ENCODE peak calls at places on chromosome 16, in five cellular contexts. One of them, this sample, is unnamed.
A peak's percentile ranks its signal among the peaks of the same experiment; 100 is the strongest.

GRCh38 chr16:18804540-18804939 is 3.2 kb upstream of the ARL6IP1 start:
- DNase-seq in left cardiac atrium: no peak
- DNase-seq in caudate nucleus: no peak
- DNase-seq in RKO: no peak
- DNase-seq in IMR-90: no peak
- DNase-seq in this sample: no peak

GRCh38 chr16:4768549-4769305 is 1.8 kb upstream of the ZNF500 start:
- DNase-seq in RKO: peak; percentile 96
- DNase-seq in IMR-90: peak; percentile 92
- DNase-seq in caudate nucleus: peak; percentile 92
- DNase-seq in left cardiac atrium: peak; percentile 97
- DNase-seq in this sample: peak; percentile 99

GRCh38 chr16:590165-590874 is 454 bp downstream of the RAB40C start:
- DNase-seq in RKO: no peak
- DNase-seq in caudate nucleus: no peak
- DNase-seq in left cardiac atrium: no peak
- DNase-seq in IMR-90: peak; percentile 47
- DNase-seq in this sample: peak; percentile 61

GRCh38 chr16:86171329-86171728 is 272.4 kb downstream of the IRF8 start:
- DNase-seq in caudate nucleus: no peak
- DNase-seq in left cardiac atrium: no peak
- DNase-seq in RKO: no peak
- DNase-seq in IMR-90: peak; percentile 99
- DNase-seq in this sample: no peak

GRCh38 chr16:12229759-12230594 is 253.4 kb downstream of the SNX29 start:
- DNase-seq in IMR-90: peak; percentile 71
- DNase-seq in left cardiac atrium: no peak
- DNase-seq in caudate nucleus: no peak
- DNase-seq in RKO: no peak
- DNase-seq in this sample: no peak

GRCh38 chr16:85389679-85390470 is 223.2 kb upstream of the GSE1 start:
- DNase-seq in caudate nucleus: no peak
- DNase-seq in IMR-90: no peak
- DNase-seq in RKO: no peak
- DNase-seq in left cardiac atrium: peak; percentile 29
- DNase-seq in this sample: peak; percentile 20

GRCh38 chr16:86734559-86735480 is 156.5 kb downstream of the FOXL1 start:
- DNase-seq in left cardiac atrium: no peak
- DNase-seq in RKO: no peak
- DNase-seq in caudate nucleus: no peak
- DNase-seq in IMR-90: no peak
- DNase-seq in this sample: no peak

GRCh38 chr16:31064882-31065461 is 9.1 kb downstream of the ZNF668 start:
- DNase-seq in RKO: peak; percentile 37
- DNase-seq in IMR-90: peak; percentile 97
- DNase-seq in left cardiac atrium: peak; percentile 70
- DNase-seq in caudate nucleus: no peak
- DNase-seq in this sample: peak; percentile 73

GRCh38 chr16:5615868-5616642 is 518.5 kb upstream of the EEF2KMT start:
- DNase-seq in IMR-90: no peak
- DNase-seq in RKO: peak; percentile 73
- DNase-seq in left cardiac atrium: peak; percentile 66
- DNase-seq in caudate nucleus: peak; percentile 14
- DNase-seq in this sample: peak; percentile 57

GRCh38 chr16:84795338-84796053 is 24.3 kb upstream of the CRISPLD2 start:
- DNase-seq in RKO: no peak
- DNase-seq in left cardiac atrium: peak; percentile 85
- DNase-seq in IMR-90: peak; percentile 100
- DNase-seq in caudate nucleus: no peak
- DNase-seq in this sample: peak; percentile 83

GRCh38 chr16:79505344-79505743 is 95.2 kb downstream of the MAF start:
- DNase-seq in left cardiac atrium: no peak
- DNase-seq in IMR-90: no peak
- DNase-seq in caudate nucleus: no peak
- DNase-seq in RKO: no peak
- DNase-seq in this sample: peak; percentile 56

GRCh38 chr16:89193576-89194293 is 6.6 kb downstream of the SLC22A31 start:
- DNase-seq in RKO: peak; percentile 25
- DNase-seq in caudate nucleus: no peak
- DNase-seq in left cardiac atrium: peak; percentile 33
- DNase-seq in IMR-90: no peak
- DNase-seq in this sample: no peak

GRCh38 chr16:53131050-53131362 is 76.2 kb downstream of the CHD9 start:
- DNase-seq in IMR-90: no peak
- DNase-seq in RKO: peak; percentile 23
- DNase-seq in left cardiac atrium: no peak
- DNase-seq in caudate nucleus: no peak
- DNase-seq in this sample: no peak

GRCh38 chr16:13995194-13995593 is 75.2 kb downstream of the ERCC4 start:
- DNase-seq in left cardiac atrium: no peak
- DNase-seq in caudate nucleus: no peak
- DNase-seq in RKO: no peak
- DNase-seq in IMR-90: no peak
- DNase-seq in this sample: no peak

GRCh38 chr16:57299009-57299718 is 14.7 kb upstream of the PLLP start:
- DNase-seq in IMR-90: no peak
- DNase-seq in left cardiac atrium: peak; percentile 73
- DNase-seq in RKO: peak; percentile 85
- DNase-seq in caudate nucleus: no peak
- DNase-seq in this sample: no peak

GRCh38 chr16:83393196-83393981 is 414.4 kb upstream of the HSBP1 start:
- DNase-seq in RKO: peak; percentile 12
- DNase-seq in caudate nucleus: no peak
- DNase-seq in left cardiac atrium: no peak
- DNase-seq in IMR-90: peak; percentile 33
- DNase-seq in this sample: no peak

GRCh38 chr16:29028457-29029167 is 43.8 kb downstream of the LAT start:
- DNase-seq in left cardiac atrium: no peak
- DNase-seq in caudate nucleus: no peak
- DNase-seq in RKO: no peak
- DNase-seq in IMR-90: no peak
- DNase-seq in this sample: no peak

GRCh38 chr16:82660078-82660645 is 33.4 kb downstream of the CDH13 start:
- DNase-seq in RKO: no peak
- DNase-seq in caudate nucleus: no peak
- DNase-seq in left cardiac atrium: no peak
- DNase-seq in IMR-90: peak; percentile 63
- DNase-seq in this sample: no peak

GRCh38 chr16:46650224-46650623 is 29.0 kb upstream of the SHCBP1 start:
- DNase-seq in RKO: no peak
- DNase-seq in caudate nucleus: no peak
- DNase-seq in IMR-90: peak; percentile 80
- DNase-seq in left cardiac atrium: no peak
- DNase-seq in this sample: no peak

GRCh38 chr16:57341441-57342303 is 16.9 kb upstream of the CCL22 start:
- DNase-seq in left cardiac atrium: no peak
- DNase-seq in caudate nucleus: no peak
- DNase-seq in RKO: no peak
- DNase-seq in IMR-90: peak; percentile 86
- DNase-seq in this sample: no peak

GRCh38 chr16:58155839-58156238 is 26.7 kb upstream of the CFAP20 start:
- DNase-seq in left cardiac atrium: no peak
- DNase-seq in caudate nucleus: no peak
- DNase-seq in RKO: no peak
- DNase-seq in IMR-90: no peak
- DNase-seq in this sample: no peak

GRCh38 chr16:24681793-24682192 is 47.7 kb upstream of the TNRC6A start:
- DNase-seq in IMR-90: peak; percentile 51
- DNase-seq in caudate nucleus: no peak
- DNase-seq in left cardiac atrium: no peak
- DNase-seq in RKO: no peak
- DNase-seq in this sample: no peak

GRCh38 chr16:56202036-56202435 is 10.7 kb downstream of the GNAO1 start:
- DNase-seq in left cardiac atrium: no peak
- DNase-seq in RKO: no peak
- DNase-seq in IMR-90: no peak
- DNase-seq in caudate nucleus: no peak
- DNase-seq in this sample: no peak

GRCh38 chr16:56743840-56744239 is 13.9 kb downstream of the NUP93 start:
- DNase-seq in RKO: peak; percentile 28
- DNase-seq in IMR-90: peak; percentile 49
- DNase-seq in caudate nucleus: no peak
- DNase-seq in left cardiac atrium: peak; percentile 44
- DNase-seq in this sample: peak; percentile 36

GRCh38 chr16:80467961-80468360 is 72.8 kb upstream of the DYNLRB2 start:
- DNase-seq in RKO: no peak
- DNase-seq in IMR-90: no peak
- DNase-seq in left cardiac atrium: no peak
- DNase-seq in caudate nucleus: no peak
- DNase-seq in this sample: no peak

GRCh38 chr16:54504372-54504771 is 217.8 kb upstream of the IRX3 start:
- DNase-seq in RKO: no peak
- DNase-seq in caudate nucleus: no peak
- DNase-seq in left cardiac atrium: peak; percentile 53
- DNase-seq in IMR-90: no peak
- DNase-seq in this sample: no peak

GRCh38 chr16:12498077-12498476 is 305.6 kb downstream of the CPPED1 start:
- DNase-seq in left cardiac atrium: no peak
- DNase-seq in caudate nucleus: no peak
- DNase-seq in RKO: no peak
- DNase-seq in IMR-90: no peak
- DNase-seq in this sample: no peak

GRCh38 chr16:9630985-9631384 is 539.5 kb downstream of the HAPSTR1 start:
- DNase-seq in RKO: no peak
- DNase-seq in IMR-90: no peak
- DNase-seq in left cardiac atrium: no peak
- DNase-seq in caudate nucleus: no peak
- DNase-seq in this sample: no peak

GRCh38 chr16:55364811-55365210 is 40.8 kb downstream of the IRX6 start:
- DNase-seq in RKO: no peak
- DNase-seq in IMR-90: no peak
- DNase-seq in left cardiac atrium: no peak
- DNase-seq in caudate nucleus: no peak
- DNase-seq in this sample: no peak

GRCh38 chr16:15434425-15435215 is at the start of gene BMERB1:
- DNase-seq in IMR-90: peak; percentile 71
- DNase-seq in RKO: no peak
- DNase-seq in left cardiac atrium: peak; percentile 85
- DNase-seq in caudate nucleus: peak; percentile 74
- DNase-seq in this sample: peak; percentile 87

GRCh38 chr16:71441348-71441781 is 489 bp downstream of the TLE7 start:
- DNase-seq in RKO: no peak
- DNase-seq in IMR-90: no peak
- DNase-seq in caudate nucleus: no peak
- DNase-seq in left cardiac atrium: no peak
- DNase-seq in this sample: no peak

GRCh38 chr16:11422381-11423314 is 77.4 kb downstream of the RMI2 start:
- DNase-seq in caudate nucleus: no peak
- DNase-seq in RKO: no peak
- DNase-seq in left cardiac atrium: no peak
- DNase-seq in IMR-90: no peak
- DNase-seq in this sample: no peak

GRCh38 chr16:85735946-85736345 is 14.9 kb downstream of the C16orf74 start:
- DNase-seq in caudate nucleus: no peak
- DNase-seq in left cardiac atrium: no peak
- DNase-seq in IMR-90: no peak
- DNase-seq in RKO: no peak
- DNase-seq in this sample: no peak

GRCh38 chr16:351804-352520 is 561 bp downstream of the AXIN1 start:
- DNase-seq in left cardiac atrium: no peak
- DNase-seq in RKO: no peak
- DNase-seq in caudate nucleus: no peak
- DNase-seq in IMR-90: no peak
- DNase-seq in this sample: peak; percentile 63

GRCh38 chr16:8660841-8661301 is 13.5 kb upstream of the ABAT start:
- DNase-seq in RKO: peak; percentile 77
- DNase-seq in caudate nucleus: no peak
- DNase-seq in IMR-90: peak; percentile 58
- DNase-seq in left cardiac atrium: peak; percentile 66
- DNase-seq in this sample: peak; percentile 81

GRCh38 chr16:88744839-88745521 is 38.7 kb downstream of the CTU2 start:
- DNase-seq in RKO: no peak
- DNase-seq in caudate nucleus: no peak
- DNase-seq in IMR-90: no peak
- DNase-seq in left cardiac atrium: no peak
- DNase-seq in this sample: no peak

GRCh38 chr16:19524866-19525723 is 1.4 kb downstream of the CCP110 start:
- DNase-seq in caudate nucleus: no peak
- DNase-seq in IMR-90: peak; percentile 2
- DNase-seq in left cardiac atrium: no peak
- DNase-seq in RKO: peak; percentile 51
- DNase-seq in this sample: no peak

GRCh38 chr16:3807425-3808123 is 72.9 kb downstream of the CREBBP start:
- DNase-seq in RKO: no peak
- DNase-seq in IMR-90: no peak
- DNase-seq in caudate nucleus: no peak
- DNase-seq in left cardiac atrium: no peak
- DNase-seq in this sample: no peak

GRCh38 chr16:21037736-21038135 is 112.9 kb downstream of the DNAH3 start:
- DNase-seq in RKO: no peak
- DNase-seq in caudate nucleus: no peak
- DNase-seq in left cardiac atrium: no peak
- DNase-seq in IMR-90: no peak
- DNase-seq in this sample: no peak

This sample was measured in left ventricle myocardium superior.